ENCODE peak calls at places on chromosomes 2 and 18, in five cellular contexts. M, H, Y, I and C are unnamed samples.

GRCh38 chr2:55922488-55922887 is 1.1 kb downstream of the EFEMP1 start:
- DNase-seq in Y (no peak), M (no peak), I (peak; percentile 61), H (no peak), C (no peak)

GRCh38 chr2:43707255-43707654 is 31.0 kb upstream of the C1GALT1C1L start:
- DNase-seq in I (peak; percentile 84), H (no peak), Y (peak; percentile 6), M (no peak), C (no peak)

GRCh38 chr2:201450910-201451329 is 338 bp downstream of the TRAK2 start:
- DNase-seq in H (no peak), Y (no peak), M (no peak), I (no peak), C (no peak)

GRCh38 chr2:9999693-10000092 is 43.7 kb upstream of the KLF11 start:
- DNase-seq in Y (no peak), M (no peak), I (no peak), H (no peak), C (no peak)

GRCh38 chr2:100350661-100351185 is 28.4 kb upstream of the LONRF2 start:
- DNase-seq in I (peak; percentile 3), H (peak; percentile 5), Y (no peak), M (no peak), C (no peak)

GRCh38 chr18:42157420-42157819 is 202.4 kb downstream of the PIK3C3 start:
- DNase-seq in M (no peak), H (no peak), Y (no peak), I (peak; percentile 22), C (no peak)

GRCh38 chr2:71646028-71646427 is 192.7 kb downstream of the DYSF start:
- DNase-seq in M (no peak), I (peak; percentile 88), Y (peak; percentile 3), H (peak; percentile 94), C (peak; percentile 5)

GRCh38 chr2:165627463-165627862 is 158.0 kb downstream of the CSRNP3 start:
- DNase-seq in H (no peak), Y (no peak), M (no peak), I (peak; percentile 84), C (no peak)

GRCh38 chr2:102301867-102302362 is 9.4 kb upstream of the IL1RL1 start:
- DNase-seq in M (peak; percentile 81), I (no peak), H (no peak), Y (no peak), C (no peak)

GRCh38 chr2:226478121-226478809 is 321.4 kb downstream of the IRS1 start:
- DNase-seq in I (peak; percentile 97), M (no peak), H (peak; percentile 48), Y (peak; percentile 86), C (no peak)

GRCh38 chr2:40096360-40096759 is 317.3 kb upstream of the THUMPD2 start:
- DNase-seq in M (no peak), I (peak; percentile 87), H (no peak), Y (no peak), C (no peak)

GRCh38 chr2:223097888-223098383 is 45.9 kb downstream of the KCNE4 start:
- DNase-seq in Y (no peak), H (no peak), I (no peak), M (no peak), C (no peak)

GRCh38 chr2:232482301-232483238 is 5.1 kb downstream of the ECEL1 start:
- DNase-seq in H (no peak), Y (no peak), I (no peak), M (no peak), C (no peak)

GRCh38 chr18:74139888-74140287 is 7.7 kb downstream of the FBXO15 start:
- DNase-seq in Y (peak; percentile 39), H (no peak), I (peak; percentile 59), M (no peak), C (no peak)

GRCh38 chr18:49757513-49758262 is 55.6 kb downstream of the ACAA2 start:
- DNase-seq in M (no peak), I (no peak), Y (no peak), H (no peak), C (no peak)

GRCh38 chr2:75202359-75202758 is 3.0 kb upstream of the TACR1 start:
- DNase-seq in M (no peak), H (no peak), I (no peak), Y (no peak), C (no peak)

GRCh38 chr2:215367647-215368492 is 56.0 kb downstream of the ATIC start:
- DNase-seq in I (peak; percentile 81), Y (no peak), H (no peak), M (no peak), C (no peak)

GRCh38 chr2:174729797-174730529 is 34.3 kb downstream of the CHRNA1 start:
- DNase-seq in Y (no peak), M (no peak), I (peak; percentile 22), H (no peak), C (no peak)

GRCh38 chr18:24930974-24931373 is 421.0 kb downstream of the ZNF521 start:
- DNase-seq in I (no peak), H (no peak), Y (no peak), M (peak; percentile 64), C (no peak)

GRCh38 chr2:43676322-43677050 is at the start of gene C1GALT1C1L:
- DNase-seq in H (peak; percentile 52), I (peak; percentile 75), Y (no peak), M (no peak), C (no peak)

GRCh38 chr2:205527801-205528200 is 154.5 kb upstream of the NRP2 start:
- DNase-seq in M (no peak), H (no peak), Y (no peak), I (peak; percentile 28), C (peak; percentile 17)

GRCh38 chr18:24181806-24182205 is 42.9 kb downstream of the CABYR start:
- DNase-seq in H (no peak), M (no peak), I (peak; percentile 69), Y (no peak), C (no peak)

GRCh38 chr2:203238711-203239526 is at the start of gene CYP20A1:
- DNase-seq in Y (peak; percentile 89), M (peak; percentile 97), I (peak; percentile 96), H (peak; percentile 78), C (peak; percentile 23)

GRCh38 chr2:136021976-136022375 is 36.5 kb upstream of the DARS1 start:
- DNase-seq in M (no peak), I (no peak), H (no peak), Y (no peak), C (no peak)

GRCh38 chr2:114316532-114317300 is 125.7 kb upstream of the DPP10 start:
- DNase-seq in Y (no peak), H (no peak), M (no peak), I (no peak), C (no peak)

GRCh38 chr18:9477509-9477908 is 2.2 kb downstream of the RALBP1 start:
- DNase-seq in I (no peak), Y (no peak), M (no peak), H (no peak), C (no peak)

GRCh38 chr2:86290596-86291327 is 46.7 kb downstream of the REEP1 start:
- DNase-seq in H (peak; percentile 39), M (no peak), Y (no peak), I (no peak), C (no peak)

GRCh38 chr18:55264108-55264507 is 304.8 kb upstream of the CCDC68 start:
- DNase-seq in I (peak; percentile 88), Y (no peak), H (no peak), M (no peak), C (no peak)

GRCh38 chr2:197705912-197706838 is 1.0 kb downstream of the MARS2 start:
- DNase-seq in Y (no peak), M (no peak), I (peak; percentile 27), H (no peak), C (no peak)

GRCh38 chr2:239826376-239826775 is 198.8 kb downstream of the NDUFA10 start:
- DNase-seq in M (no peak), I (no peak), Y (no peak), H (no peak), C (no peak)

GRCh38 chr2:203446071-203446481 is 89.0 kb downstream of the RAPH1 start:
- DNase-seq in Y (peak; percentile 12), I (peak; percentile 79), H (no peak), M (peak; percentile 21), C (no peak)

GRCh38 chr2:60641866-60642788 is 88.7 kb upstream of the BCL11A start:
- DNase-seq in I (peak; percentile 42), M (peak; percentile 56), H (no peak), Y (peak; percentile 33), C (no peak)

GRCh38 chr18:22741318-22741717 is 191.8 kb upstream of the RBBP8 start:
- DNase-seq in Y (no peak), I (no peak), M (peak; percentile 6), H (no peak), C (no peak)

GRCh38 chr2:49175831-49176230 is 21.5 kb upstream of the FSHR start:
- DNase-seq in M (no peak), I (peak; percentile 0), Y (no peak), H (no peak), C (no peak)